ENCODE peak calls at places on chromosomes 13 and 19, in ten cellular contexts. One of them, this sample, is unnamed.

GRCh38 chr13:114143806-114144605 is 11.6 kb upstream of the RASA3 start:
- DNase-seq in KG1: no peak
- DNase-seq in activated T-cell treated with anti-CD3 and anti-CD28 coated beads, Interleukin-2, amount 50 U/mL, for 72 hours: peak
- DNase-seq in CD8-positive, alpha-beta memory T cell: peak
- DNase-seq in D341Med: no peak
- DNase-seq in SJCRH30: no peak
- DNase-seq in HCT116: peak
- DNase-seq in HS-27A: no peak
- DNase-seq in GM19239: peak
- DNase-seq in endothelial cell of umbilical vein: no peak
- DNase-seq in this sample: no peak

GRCh38 chr13:35768551-35768950 is 292.1 kb upstream of the MAB21L1 start:
- DNase-seq in KG1: no peak
- DNase-seq in activated T-cell treated with anti-CD3 and anti-CD28 coated beads, Interleukin-2, amount 50 U/mL, for 72 hours: no peak
- DNase-seq in CD8-positive, alpha-beta memory T cell: no peak
- DNase-seq in D341Med: no peak
- DNase-seq in SJCRH30: peak
- DNase-seq in HCT116: no peak
- DNase-seq in HS-27A: peak
- DNase-seq in GM19239: no peak
- DNase-seq in endothelial cell of umbilical vein: no peak
- DNase-seq in this sample: no peak

GRCh38 chr19:35084078-35084762 is 31.4 kb upstream of the FXYD3 start:
- DNase-seq in KG1: no peak
- DNase-seq in activated T-cell treated with anti-CD3 and anti-CD28 coated beads, Interleukin-2, amount 50 U/mL, for 72 hours: no peak
- DNase-seq in CD8-positive, alpha-beta memory T cell: no peak
- DNase-seq in D341Med: no peak
- DNase-seq in SJCRH30: no peak
- DNase-seq in HCT116: no peak
- DNase-seq in HS-27A: no peak
- DNase-seq in GM19239: no peak
- DNase-seq in endothelial cell of umbilical vein: no peak
- DNase-seq in this sample: no peak

GRCh38 chr13:19171563-19171962 is 10.1 kb downstream of the TUBA3C start:
- DNase-seq in KG1: no peak
- DNase-seq in activated T-cell treated with anti-CD3 and anti-CD28 coated beads, Interleukin-2, amount 50 U/mL, for 72 hours: no peak
- DNase-seq in CD8-positive, alpha-beta memory T cell: no peak
- DNase-seq in D341Med: no peak
- DNase-seq in SJCRH30: no peak
- DNase-seq in HCT116: no peak
- DNase-seq in HS-27A: no peak
- DNase-seq in GM19239: no peak
- DNase-seq in endothelial cell of umbilical vein: no peak
- DNase-seq in this sample: no peak

GRCh38 chr19:23049256-23049655 is 46.3 kb upstream of the ZNF728 start:
- DNase-seq in KG1: no peak
- DNase-seq in activated T-cell treated with anti-CD3 and anti-CD28 coated beads, Interleukin-2, amount 50 U/mL, for 72 hours: no peak
- DNase-seq in CD8-positive, alpha-beta memory T cell: no peak
- DNase-seq in D341Med: no peak
- DNase-seq in SJCRH30: no peak
- DNase-seq in HCT116: no peak
- DNase-seq in HS-27A: no peak
- DNase-seq in GM19239: no peak
- DNase-seq in endothelial cell of umbilical vein: no peak
- DNase-seq in this sample: no peak

GRCh38 chr13:78152415-78152814 is 233.8 kb upstream of the EDNRB start:
- DNase-seq in KG1: no peak
- DNase-seq in activated T-cell treated with anti-CD3 and anti-CD28 coated beads, Interleukin-2, amount 50 U/mL, for 72 hours: no peak
- DNase-seq in CD8-positive, alpha-beta memory T cell: no peak
- DNase-seq in D341Med: no peak
- DNase-seq in SJCRH30: no peak
- DNase-seq in HCT116: no peak
- DNase-seq in HS-27A: no peak
- DNase-seq in GM19239: no peak
- DNase-seq in endothelial cell of umbilical vein: no peak
- DNase-seq in this sample: no peak

GRCh38 chr13:78768950-78769349 is 110.0 kb upstream of the OBI1 start:
- DNase-seq in KG1: no peak
- DNase-seq in activated T-cell treated with anti-CD3 and anti-CD28 coated beads, Interleukin-2, amount 50 U/mL, for 72 hours: no peak
- DNase-seq in CD8-positive, alpha-beta memory T cell: no peak
- DNase-seq in D341Med: no peak
- DNase-seq in SJCRH30: no peak
- DNase-seq in HCT116: no peak
- DNase-seq in HS-27A: no peak
- DNase-seq in GM19239: no peak
- DNase-seq in endothelial cell of umbilical vein: no peak
- DNase-seq in this sample: no peak

GRCh38 chr19:17097593-17098126 is 22.1 kb downstream of the MYO9B start:
- DNase-seq in KG1: no peak
- DNase-seq in activated T-cell treated with anti-CD3 and anti-CD28 coated beads, Interleukin-2, amount 50 U/mL, for 72 hours: no peak
- DNase-seq in CD8-positive, alpha-beta memory T cell: no peak
- DNase-seq in D341Med: no peak
- DNase-seq in SJCRH30: no peak
- DNase-seq in HCT116: no peak
- DNase-seq in HS-27A: no peak
- DNase-seq in GM19239: no peak
- DNase-seq in endothelial cell of umbilical vein: peak
- DNase-seq in this sample: peak

GRCh38 chr19:45145270-45146189 is 15.3 kb downstream of the NKPD1 start:
- DNase-seq in KG1: no peak
- DNase-seq in activated T-cell treated with anti-CD3 and anti-CD28 coated beads, Interleukin-2, amount 50 U/mL, for 72 hours: no peak
- DNase-seq in CD8-positive, alpha-beta memory T cell: no peak
- DNase-seq in D341Med: no peak
- DNase-seq in SJCRH30: no peak
- DNase-seq in HCT116: no peak
- DNase-seq in HS-27A: no peak
- DNase-seq in GM19239: no peak
- DNase-seq in endothelial cell of umbilical vein: no peak
- DNase-seq in this sample: no peak

GRCh38 chr13:19782049-19782726 is 557 bp downstream of the PSPC1 start:
- DNase-seq in KG1: no peak
- DNase-seq in activated T-cell treated with anti-CD3 and anti-CD28 coated beads, Interleukin-2, amount 50 U/mL, for 72 hours: peak
- DNase-seq in CD8-positive, alpha-beta memory T cell: no peak
- DNase-seq in D341Med: peak
- DNase-seq in SJCRH30: peak
- DNase-seq in HCT116: no peak
- DNase-seq in HS-27A: no peak
- DNase-seq in GM19239: peak
- DNase-seq in endothelial cell of umbilical vein: peak
- DNase-seq in this sample: peak

GRCh38 chr13:77919351-77920294 is 992 bp upstream of the EDNRB start:
- DNase-seq in KG1: no peak
- DNase-seq in activated T-cell treated with anti-CD3 and anti-CD28 coated beads, Interleukin-2, amount 50 U/mL, for 72 hours: peak
- DNase-seq in CD8-positive, alpha-beta memory T cell: no peak
- DNase-seq in D341Med: peak
- DNase-seq in SJCRH30: peak
- DNase-seq in HCT116: no peak
- DNase-seq in HS-27A: no peak
- DNase-seq in GM19239: no peak
- DNase-seq in endothelial cell of umbilical vein: peak
- DNase-seq in this sample: no peak

GRCh38 chr19:54325194-54325621 is 12.2 kb upstream of the LILRA5 start:
- DNase-seq in KG1: peak
- DNase-seq in activated T-cell treated with anti-CD3 and anti-CD28 coated beads, Interleukin-2, amount 50 U/mL, for 72 hours: peak
- DNase-seq in CD8-positive, alpha-beta memory T cell: peak
- DNase-seq in D341Med: peak
- DNase-seq in SJCRH30: peak
- DNase-seq in HCT116: peak
- DNase-seq in HS-27A: peak
- DNase-seq in GM19239: peak
- DNase-seq in endothelial cell of umbilical vein: peak
- DNase-seq in this sample: peak

GRCh38 chr19:51439021-51439465 is 19.2 kb downstream of the SIGLEC8 start:
- DNase-seq in KG1: peak
- DNase-seq in activated T-cell treated with anti-CD3 and anti-CD28 coated beads, Interleukin-2, amount 50 U/mL, for 72 hours: peak
- DNase-seq in CD8-positive, alpha-beta memory T cell: peak
- DNase-seq in D341Med: no peak
- DNase-seq in SJCRH30: peak
- DNase-seq in HCT116: no peak
- DNase-seq in HS-27A: no peak
- DNase-seq in GM19239: no peak
- DNase-seq in endothelial cell of umbilical vein: no peak
- DNase-seq in this sample: no peak

GRCh38 chr19:2549701-2550191 is 73.8 kb downstream of the GADD45B start:
- DNase-seq in KG1: no peak
- DNase-seq in activated T-cell treated with anti-CD3 and anti-CD28 coated beads, Interleukin-2, amount 50 U/mL, for 72 hours: no peak
- DNase-seq in CD8-positive, alpha-beta memory T cell: no peak
- DNase-seq in D341Med: no peak
- DNase-seq in SJCRH30: peak
- DNase-seq in HCT116: no peak
- DNase-seq in HS-27A: peak
- DNase-seq in GM19239: no peak
- DNase-seq in endothelial cell of umbilical vein: no peak
- DNase-seq in this sample: no peak

GRCh38 chr13:25690582-25690981 is 318.8 kb downstream of the ATP8A2 start:
- DNase-seq in KG1: no peak
- DNase-seq in activated T-cell treated with anti-CD3 and anti-CD28 coated beads, Interleukin-2, amount 50 U/mL, for 72 hours: no peak
- DNase-seq in CD8-positive, alpha-beta memory T cell: no peak
- DNase-seq in D341Med: no peak
- DNase-seq in SJCRH30: no peak
- DNase-seq in HCT116: no peak
- DNase-seq in HS-27A: no peak
- DNase-seq in GM19239: no peak
- DNase-seq in endothelial cell of umbilical vein: no peak
- DNase-seq in this sample: no peak